ENCODE peak calls at places on chromosome 7, in nine cellular contexts. F, J, P, N, S, Y, R, C and V are unnamed samples.

GRCh38 chr7:7352845-7353244 is 170.5 kb downstream of the C1GALT1 start:
- DNase-seq in S (no peak), P (no peak), Y (peak), C (no peak), J (no peak), N (no peak), F (peak), R (no peak), V (peak)

GRCh38 chr7:85041599-85042216 is 145.1 kb downstream of the SEMA3D start:
- DNase-seq in R (peak), N (peak), P (peak), C (peak), S (peak), Y (peak), F (peak), J (peak), V (peak)

GRCh38 chr7:156180451-156181229 is 368.4 kb upstream of the SHH start:
- DNase-seq in Y (no peak), F (no peak), C (no peak), J (no peak), N (no peak), R (no peak), S (no peak), P (no peak), V (no peak)

GRCh38 chr7:50382455-50382854 is 67.7 kb downstream of the FIGNL1 start:
- DNase-seq in C (no peak), F (no peak), R (no peak), N (no peak), Y (no peak), J (no peak), P (no peak), S (no peak), V (no peak)

GRCh38 chr7:79615466-79615865 is 162.0 kb upstream of the MAGI2 start:
- DNase-seq in Y (no peak), N (no peak), P (no peak), R (no peak), J (peak), C (no peak), F (no peak), S (no peak), V (peak)

GRCh38 chr7:29282819-29283414 is 88.3 kb downstream of the CHN2 start:
- DNase-seq in J (no peak), F (no peak), C (no peak), Y (no peak), P (no peak), N (peak), R (peak), S (no peak), V (no peak)

GRCh38 chr7:12398186-12398585 is 5.5 kb downstream of the VWDE start:
- DNase-seq in R (no peak), F (no peak), P (no peak), C (no peak), S (no peak), Y (no peak), N (no peak), J (no peak), V (no peak)

GRCh38 chr7:150444674-150445365 is 5.6 kb upstream of the GIMAP8 start:
- DNase-seq in R (peak), S (no peak), P (no peak), F (no peak), Y (no peak), C (no peak), J (no peak), N (no peak), V (no peak)

GRCh38 chr7:131225619-131226101 is 102.0 kb upstream of the MKLN1 start:
- DNase-seq in R (no peak), C (peak), N (peak), S (peak), F (peak), J (peak), P (no peak), Y (peak), V (no peak)

GRCh38 chr7:47951374-47951773 is 3.1 kb upstream of the PKD1L1 start:
- DNase-seq in S (no peak), J (no peak), N (no peak), P (no peak), Y (peak), C (no peak), F (no peak), R (no peak), V (no peak)

GRCh38 chr7:45267262-45267661 is 109.7 kb downstream of the RAMP3 start:
- DNase-seq in P (no peak), R (no peak), J (no peak), F (no peak), C (no peak), S (no peak), Y (no peak), N (no peak), V (peak)

GRCh38 chr7:151827620-151828019 is 49.3 kb downstream of the PRKAG2 start:
- DNase-seq in C (no peak), S (no peak), J (no peak), N (no peak), R (peak), P (no peak), Y (no peak), F (no peak), V (no peak)

GRCh38 chr7:111529507-111530355 is 32.6 kb downstream of the IMMP2L start:
- DNase-seq in F (no peak), N (no peak), P (no peak), J (peak), C (no peak), R (no peak), Y (no peak), S (no peak), V (no peak)

GRCh38 chr7:135441791-135442190 is 68.1 kb downstream of the CNOT4 start:
- DNase-seq in C (no peak), Y (peak), S (no peak), F (peak), P (no peak), J (peak), N (no peak), R (no peak), V (peak)

GRCh38 chr7:74554178-74554577 is 100.5 kb downstream of the GTF2IRD1 start:
- DNase-seq in R (no peak), F (no peak), C (no peak), J (no peak), S (no peak), Y (peak), N (no peak), P (no peak), V (peak)

GRCh38 chr7:150515248-150515647 is 576 bp downstream of the GIMAP7 start:
- DNase-seq in R (no peak), Y (no peak), F (no peak), J (no peak), N (no peak), S (no peak), P (no peak), C (no peak), V (no peak)

GRCh38 chr7:4479367-4480039 is 202.6 kb upstream of the FOXK1 start:
- DNase-seq in Y (peak), N (peak), F (peak), C (peak), R (peak), P (no peak), J (peak), S (no peak), V (peak)

GRCh38 chr7:35250452-35250851 is 3.4 kb downstream of the TBX20 start:
- DNase-seq in S (no peak), N (no peak), P (no peak), F (no peak), J (no peak), Y (no peak), R (no peak), C (no peak), V (no peak)

GRCh38 chr7:93856319-93856718 is 34.2 kb downstream of the TFPI2 start:
- DNase-seq in C (no peak), P (no peak), F (peak), R (no peak), J (peak), S (no peak), N (no peak), Y (peak), V (peak)

GRCh38 chr7:22578048-22578770 is 78.2 kb upstream of the STEAP1B start:
- DNase-seq in Y (peak), F (peak), N (no peak), P (no peak), R (no peak), C (no peak), S (no peak), J (peak), V (peak)

GRCh38 chr7:95718556-95719410 is 53.6 kb upstream of the DYNC1I1 start:
- DNase-seq in J (no peak), C (no peak), N (no peak), F (peak), P (no peak), Y (peak), R (no peak), S (no peak), V (peak)

GRCh38 chr7:45221266-45221665 is 63.7 kb downstream of the RAMP3 start:
- DNase-seq in F (no peak), P (no peak), N (no peak), J (no peak), S (no peak), C (no peak), R (no peak), Y (no peak), V (no peak)

GRCh38 chr7:44147026-44147881 is 6.1 kb upstream of the MYL7 start:
- DNase-seq in Y (no peak), S (no peak), P (no peak), N (peak), F (no peak), J (no peak), C (no peak), R (no peak), V (no peak)